ENCODE peak calls at places on chromosomes 2 and 18, in eight cellular contexts. Y is AG04450; G is GM10248; M is activated CD8-positive, alpha-beta memory T cell treated with anti-CD3 and anti-CD28 coated beads, Interleukin-2, amount 50 U/mL, for 4 hours; H is activated CD4-positive, alpha-beta T cell treated with anti-CD3 and anti-CD28 coated beads, Interleukin-2, amount 50 U/mL, for 1 hour; P is H54; I is activated naive CD8-positive, alpha-beta T cell treated with anti-CD3 and anti-CD28 coated beads, Interleukin-2, amount 50 U/mL, for 24 hours; B is IMR-90. C is an unnamed sample.

GRCh38 chr18:79523738-79524180 is 128.0 kb downstream of the NFATC1 start:
- DNase-seq in G (peak), M (peak), H (peak), Y (no peak), I (peak), B (no peak), P (no peak), C (no peak)

GRCh38 chr2:96175951-96176350 is 30.7 kb upstream of the DUSP2 start:
- DNase-seq in H (no peak), Y (peak), G (peak), I (no peak), B (peak), M (no peak), P (peak), C (no peak)

GRCh38 chr2:133504566-133505505 is 63.4 kb downstream of the NCKAP5 start:
- DNase-seq in P (no peak), H (no peak), B (peak), G (no peak), M (no peak), Y (no peak), I (no peak), C (no peak)

GRCh38 chr2:205650450-205650849 is 31.9 kb upstream of the NRP2 start:
- DNase-seq in I (no peak), H (no peak), P (no peak), M (no peak), G (no peak), B (peak), Y (no peak), C (no peak)

GRCh38 chr2:36376319-36376765 is 20.8 kb downstream of the CRIM1 start:
- DNase-seq in G (no peak), Y (no peak), P (no peak), B (peak), I (no peak), H (no peak), M (no peak), C (no peak)

GRCh38 chr2:7083580-7084509 is 166.6 kb downstream of the RNF144A start:
- DNase-seq in Y (no peak), M (no peak), G (no peak), B (peak), H (no peak), P (no peak), I (no peak), C (no peak)

GRCh38 chr2:44614940-44615339 is 253.2 kb downstream of the CAMKMT start:
- DNase-seq in G (no peak), P (no peak), I (no peak), Y (no peak), H (no peak), B (no peak), M (no peak), C (no peak)

GRCh38 chr2:176285321-176285720 is 16.1 kb downstream of the MTX2 start:
- DNase-seq in H (no peak), M (no peak), P (no peak), I (no peak), Y (no peak), B (no peak), G (no peak), C (no peak)

GRCh38 chr18:57705011-57705410 is 83.4 kb upstream of the NARS1 start:
- DNase-seq in I (no peak), Y (no peak), M (no peak), B (no peak), P (no peak), H (no peak), G (no peak), C (no peak)

GRCh38 chr2:17058772-17059402 is 393.3 kb upstream of the CYRIA start:
- DNase-seq in Y (no peak), G (no peak), M (no peak), P (no peak), B (no peak), I (no peak), H (no peak), C (no peak)